ENCODE peak calls at places on chromosome X, in seven cellular contexts. O, D, A, C, P, Q and F are unnamed samples.

GRCh38 chrX:99242001-99242400 is 1168.1 kb downstream of the PCDH19 start:
- DNase-seq in C (no peak), P (no peak), Q (no peak), A (no peak), D (no peak), O (no peak), F (no peak)

GRCh38 chrX:16836371-16836770 is 33.8 kb downstream of the RBBP7 start:
- DNase-seq in Q (no peak), C (no peak), P (no peak), A (no peak), O (no peak), D (peak), F (no peak)

GRCh38 chrX:44580466-44580865 is 37.8 kb upstream of the FUNDC1 start:
- DNase-seq in O (no peak), Q (no peak), P (no peak), D (no peak), C (no peak), A (no peak), F (no peak)

GRCh38 chrX:78796916-78797315 is 49.4 kb downstream of the LPAR4 start:
- DNase-seq in C (no peak), Q (no peak), O (no peak), D (no peak), A (no peak), P (no peak), F (no peak)

GRCh38 chrX:154046262-154046771 is 26.6 kb upstream of the IRAK1 start:
- DNase-seq in C (no peak), Q (no peak), O (peak), D (peak), A (no peak), P (no peak), F (no peak)

GRCh38 chrX:9955506-9955905 is 11.7 kb upstream of the CLDN34 start:
- DNase-seq in Q (no peak), O (no peak), C (no peak), A (no peak), D (no peak), P (no peak), F (no peak)

GRCh38 chrX:68183612-68184214 is 249.6 kb downstream of the OPHN1 start:
- DNase-seq in O (no peak), D (peak), P (no peak), C (no peak), Q (no peak), A (no peak), F (no peak)

GRCh38 chrX:139691843-139692505 is 16.0 kb downstream of the MCF2 start:
- DNase-seq in D (no peak), C (no peak), P (no peak), Q (no peak), O (no peak), A (no peak), F (no peak)

GRCh38 chrX:48465336-48465933 is 4.6 kb downstream of the SLC38A5 start:
- DNase-seq in A (no peak), D (no peak), Q (peak), P (no peak), O (peak), C (no peak), F (no peak)

GRCh38 chrX:41870719-41871151 is 52.6 kb downstream of the CASK start:
- DNase-seq in Q (no peak), D (peak), C (no peak), P (no peak), O (no peak), A (no peak), F (no peak)

GRCh38 chrX:107537815-107538214 is 88.4 kb downstream of the FRMPD3 start:
- DNase-seq in Q (peak), D (peak), A (no peak), P (peak), O (no peak), C (peak), F (peak)

GRCh38 chrX:43560247-43560946 is 95.7 kb upstream of the MAOA start:
- DNase-seq in O (no peak), Q (no peak), D (peak), C (no peak), A (no peak), P (no peak), F (no peak)

GRCh38 chrX:68196939-68197791 is 236.1 kb downstream of the OPHN1 start:
- DNase-seq in Q (no peak), O (no peak), D (peak), P (peak), A (peak), C (no peak), F (peak)

GRCh38 chrX:153609917-153610833 is 11.2 kb upstream of the CCNQ start:
- DNase-seq in O (no peak), D (peak), Q (no peak), P (peak), C (peak), A (peak), F (peak)

GRCh38 chrX:132615396-132616131 is 126.7 kb upstream of the MBNL3 start:
- DNase-seq in Q (no peak), O (no peak), C (peak), A (no peak), P (peak), D (peak), F (peak)

GRCh38 chrX:69238960-69239231 is 73.6 kb upstream of the PJA1 start:
- DNase-seq in D (no peak), O (no peak), P (no peak), Q (no peak), A (no peak), C (no peak), F (no peak)

GRCh38 chrX:129600981-129601424 is 53.8 kb downstream of the APLN start:
- DNase-seq in Q (no peak), P (no peak), D (peak), A (no peak), O (no peak), C (no peak), F (no peak)

GRCh38 chrX:143623657-143624056 is 12.2 kb downstream of the SLITRK4 start:
- DNase-seq in O (no peak), Q (no peak), D (no peak), A (no peak), P (no peak), C (no peak), F (no peak)